ENCODE peak calls at places on chromosomes 5 and 9, in five cellular contexts. I is neural crest cell, Q is right lobe of liver, Y is OCI-LY7, E is foreskin keratinocyte. K is an unnamed sample.
A peak's percentile ranks its signal among the peaks of the same experiment; 100 is the strongest.

GRCh38 chr9:20623748-20624124 is 1.4 kb upstream of the MLLT3 start:
- DNase-seq in I (no peak), Q (no peak), E (peak; percentile 23), Y (no peak), K (no peak)

GRCh38 chr5:123157797-123158528 is 68.9 kb downstream of the PRDM6 start:
- DNase-seq in Y (no peak), I (no peak), E (peak; percentile 72), Q (no peak), K (no peak)

GRCh38 chr5:135127604-135128240 is 93.7 kb upstream of the PITX1 start:
- DNase-seq in E (peak; percentile 59), Y (no peak), Q (no peak), I (no peak), K (no peak)

GRCh38 chr9:134779640-134780039 is 101.0 kb upstream of the FCN2 start:
- DNase-seq in E (no peak), Y (no peak), Q (no peak), I (no peak), K (no peak)

GRCh38 chr9:128825923-128826702 is 3.5 kb downstream of the SPOUT1 start:
- DNase-seq in Y (no peak), I (no peak), Q (no peak), E (no peak), K (no peak)

GRCh38 chr5:28809811-28810750 is 1771.7 kb upstream of the CDH9 start:
- DNase-seq in Q (no peak), E (no peak), I (no peak), Y (no peak), K (peak; percentile 5)

GRCh38 chr5:37668524-37669047 is 171.3 kb downstream of the GDNF start:
- DNase-seq in Q (no peak), Y (no peak), I (no peak), E (peak; percentile 96), K (no peak)

GRCh38 chr5:160315968-160316367 is 3.6 kb upstream of the CCNJL start:
- DNase-seq in Y (peak; percentile 4), E (peak; percentile 88), Q (no peak), I (no peak), K (no peak)

GRCh38 chr5:39412995-39413394 is 11.8 kb downstream of the DAB2 start:
- DNase-seq in Q (no peak), I (no peak), E (peak; percentile 60), Y (no peak), K (no peak)

GRCh38 chr9:108081112-108081511 is 591.5 kb upstream of the KLF4 start:
- DNase-seq in E (no peak), Q (no peak), Y (no peak), I (no peak), K (no peak)

GRCh38 chr5:14580037-14581034 is 1.3 kb upstream of the OTULINL start:
- DNase-seq in Y (no peak), Q (no peak), E (no peak), I (no peak), K (no peak)

GRCh38 chr5:132253452-132254320 is 3.8 kb upstream of the PDLIM4 start:
- DNase-seq in E (no peak), Y (no peak), I (no peak), Q (peak; percentile 40), K (peak; percentile 10)

GRCh38 chr9:115326461-115326860 is 208.5 kb upstream of the TNC start:
- DNase-seq in Y (no peak), I (no peak), Q (no peak), E (no peak), K (no peak)

GRCh38 chr5:102627311-102627710 is 127.8 kb upstream of the PAM start:
- DNase-seq in Q (no peak), E (peak; percentile 74), Y (no peak), I (no peak), K (no peak)

GRCh38 chr9:107282268-107282667 is 811 bp upstream of the RAD23B start:
- DNase-seq in Q (no peak), E (no peak), Y (peak; percentile 37), I (no peak), K (no peak)

GRCh38 chr9:112120471-112120925 is 54.6 kb downstream of the SUSD1 start:
- DNase-seq in Q (no peak), I (no peak), Y (no peak), E (no peak), K (no peak)

GRCh38 chr5:149887622-149888183 is 56.9 kb downstream of the PDE6A start:
- DNase-seq in Q (no peak), Y (no peak), I (no peak), E (peak; percentile 72), K (no peak)

GRCh38 chr5:169740435-169740834 is 103.4 kb downstream of the DOCK2 start:
- DNase-seq in Q (no peak), Y (no peak), E (no peak), I (no peak), K (no peak)
- TF ChIP-seq CTCF in Q (no peak), Y (no peak), E (no peak), I (no peak), K (no peak)

GRCh38 chr5:55994998-55995914 is 493 bp upstream of the IL6ST start:
- DNase-seq in I (peak; percentile 94), Y (peak; percentile 95), Q (peak; percentile 100), E (peak; percentile 89), K (peak; percentile 99)
- TF ChIP-seq CTCF in I (no peak), Y (no peak), Q (peak; percentile 40), E (peak; percentile 50), K (peak; percentile 7)

GRCh38 chr5:143350790-143351603 is 52.5 kb downstream of the NR3C1 start:
- DNase-seq in E (peak; percentile 86), Q (peak; percentile 71), Y (no peak), I (no peak), K (no peak)

GRCh38 chr5:143355710-143356109 is 47.8 kb downstream of the NR3C1 start:
- DNase-seq in E (peak; percentile 89), I (no peak), Y (no peak), Q (peak; percentile 57), K (no peak)

GRCh38 chr5:143354025-143354424 is 49.5 kb downstream of the NR3C1 start:
- DNase-seq in Y (no peak), I (no peak), Q (no peak), E (no peak), K (no peak)

GRCh38 chr5:143350341-143350740 is 53.1 kb downstream of the NR3C1 start:
- DNase-seq in Q (no peak), E (no peak), Y (no peak), I (no peak), K (no peak)

DNA sequence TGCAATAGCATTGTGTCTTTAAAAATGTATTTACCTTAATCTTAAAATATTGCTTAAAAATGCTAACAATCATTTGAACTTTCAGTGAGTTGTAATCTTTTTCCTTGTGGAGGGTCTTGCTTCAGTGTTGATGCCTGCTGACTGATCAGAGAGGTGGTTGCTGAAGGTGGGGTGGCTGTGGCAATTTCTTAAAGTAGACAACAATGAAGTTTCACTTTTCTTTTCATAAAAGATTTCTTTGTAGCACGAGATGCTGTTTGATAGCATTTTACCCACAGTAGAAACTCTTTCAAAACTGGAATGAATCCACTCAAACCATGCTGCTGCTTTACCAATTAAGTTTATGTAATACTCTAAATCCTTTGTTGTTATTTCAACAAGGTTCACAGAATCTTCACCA is 50.8 kb downstream of the NR3C1 start:
- DNase-seq in Q (no peak), E (no peak), Y (no peak), I (no peak), K (no peak)
- TF ChIP-seq CTCF in Q (no peak), E (no peak), Y (no peak), I (no peak), K (no peak)

GRCh38 chr5:154865466-154866184 is 7.2 kb downstream of the CNOT8 start:
- DNase-seq in I (no peak), Y (no peak), E (no peak), Q (no peak), K (no peak)

GRCh38 chr5:154866841-154867240 is 8.4 kb downstream of the CNOT8 start:
- DNase-seq in Y (no peak), I (no peak), E (no peak), Q (no peak), K (no peak)

GRCh38 chr5:154871732-154872131 is 13.3 kb downstream of the CNOT8 start:
- DNase-seq in Q (no peak), I (no peak), Y (no peak), E (no peak), K (no peak)

GRCh38 chr5:154873791-154874331 is 15.4 kb downstream of the CNOT8 start:
- DNase-seq in Y (no peak), Q (no peak), I (no peak), E (no peak), K (no peak)

DNA sequence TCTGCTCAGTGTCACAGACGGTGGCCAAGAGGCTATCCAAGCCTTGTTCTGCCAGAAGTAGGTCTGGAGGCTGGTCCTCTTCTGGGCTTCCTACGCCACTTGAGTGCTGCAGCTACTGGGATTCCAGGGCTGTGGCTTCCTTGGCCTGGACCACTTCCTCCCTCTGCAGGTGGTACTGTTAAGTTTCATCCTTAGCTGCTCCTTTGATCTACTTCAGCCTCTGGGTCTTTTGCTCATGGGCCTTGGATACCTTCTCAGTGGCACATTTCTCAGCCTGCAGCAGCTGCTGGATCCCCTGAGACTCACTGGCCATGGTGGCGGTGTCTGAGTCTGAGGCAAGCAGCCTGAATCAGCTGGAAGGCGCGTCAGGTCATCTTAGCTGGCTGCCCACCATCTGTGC is 10.3 kb downstream of the CNOT8 start:
- DNase-seq in I (no peak), E (no peak), Y (peak; percentile 7), Q (no peak), K (no peak)
- TF ChIP-seq CTCF in I (no peak), E (peak; percentile 47), Y (peak; percentile 36), Q (peak; percentile 25), K (no peak)

GRCh38 chr9:99889120-99889519 is 17.3 kb upstream of the STX17 start:
- DNase-seq in Q (no peak), Y (no peak), I (no peak), E (no peak), K (no peak)
- TF ChIP-seq CTCF in Q (no peak), Y (peak; percentile 20), I (no peak), E (peak; percentile 20), K (no peak)

GRCh38 chr9:16501098-16501663 is 369.3 kb downstream of the BNC2 start:
- DNase-seq in Y (no peak), E (peak; percentile 87), I (no peak), Q (no peak), K (no peak)

GRCh38 chr9:16499866-16500265 is 370.6 kb downstream of the BNC2 start:
- DNase-seq in I (no peak), E (peak; percentile 47), Q (no peak), Y (no peak), K (no peak)

GRCh38 chr9:16501726-16502125 is 368.7 kb downstream of the BNC2 start:
- DNase-seq in Y (no peak), E (no peak), I (no peak), Q (no peak), K (no peak)

GRCh38 chr9:16496908-16497307 is 373.6 kb downstream of the BNC2 start:
- DNase-seq in Q (no peak), Y (no peak), I (no peak), E (no peak), K (no peak)
- TF ChIP-seq CTCF in Q (no peak), Y (no peak), I (no peak), E (no peak), K (no peak)

GRCh38 chr5:172550096-172550765 is 90.8 kb upstream of the NEURL1B start:
- DNase-seq in Y (no peak), I (no peak), Q (no peak), E (no peak), K (no peak)
- TF ChIP-seq CTCF in Y (no peak), I (no peak), Q (no peak), E (no peak), K (no peak)